ENCODE peak calls at places on chromosomes 5 and 9, in four cellular contexts. Q is A549, Z is GM12878, N is HepG2. P is an unnamed sample.

GRCh38 chr5:909086-909485 is 16.4 kb downstream of the TRIP13 start:
- DNase-seq in Q (no peak), Z (no peak), N (no peak), P (no peak)

GRCh38 chr9:92737611-92738299 is 26.9 kb downstream of the BICD2 start:
- DNase-seq in Q (no peak), Z (no peak), N (no peak), P (no peak)

GRCh38 chr5:76831108-76831447 is 12.2 kb downstream of the F2RL1 start:
- DNase-seq in Q (no peak), Z (peak; percentile 27), N (no peak), P (no peak)

GRCh38 chr5:164051745-164052144 is 546.3 kb downstream of the MAT2B start:
- DNase-seq in Q (no peak), Z (no peak), N (no peak), P (no peak)

GRCh38 chr9:74960548-74960947 is 7.8 kb upstream of the C9orf40 start:
- DNase-seq in Q (peak; percentile 74), Z (no peak), N (peak; percentile 6), P (no peak)

GRCh38 chr9:130561056-130561455 is 18.3 kb upstream of the FUBP3 start:
- DNase-seq in Q (no peak), Z (no peak), N (no peak), P (no peak)

GRCh38 chr9:105425817-105426433 is 21.9 kb upstream of the FSD1L start:
- DNase-seq in Q (peak; percentile 21), Z (no peak), N (no peak), P (peak; percentile 37)

GRCh38 chr9:33165263-33166151 is 1.6 kb downstream of the B4GALT1 start:
- DNase-seq in Q (peak; percentile 82), Z (peak; percentile 78), N (peak; percentile 95), P (peak; percentile 24)

GRCh38 chr5:143187495-143187894 is 216.0 kb downstream of the NR3C1 start:
- DNase-seq in Q (no peak), Z (no peak), N (no peak), P (no peak)

GRCh38 chr9:80836013-80836412 is 853.3 kb downstream of the TLE1 start:
- DNase-seq in Q (no peak), Z (no peak), N (no peak), P (no peak)

GRCh38 chr9:113388833-113389232 is 12.0 kb upstream of the HDHD3 start:
- DNase-seq in Q (no peak), Z (no peak), N (no peak), P (no peak)

GRCh38 chr9:125807065-125807464 is 59.9 kb downstream of the PBX3 start:
- DNase-seq in Q (peak; percentile 12), Z (no peak), N (no peak), P (no peak)

GRCh38 chr9:33440609-33441008 is 6.8 kb downstream of the AQP3 start:
- DNase-seq in Q (no peak), Z (no peak), N (no peak), P (no peak)

GRCh38 chr9:115025721-115026120 is 92.2 kb downstream of the TNC start:
- DNase-seq in Q (no peak), Z (no peak), N (no peak), P (no peak)

GRCh38 chr5:33240552-33240951 is 200.2 kb upstream of the TARS1 start:
- DNase-seq in Q (no peak), Z (no peak), N (no peak), P (no peak)

GRCh38 chr5:150945501-150945900 is 40.7 kb upstream of the ZNF300 start:
- DNase-seq in Q (no peak), Z (no peak), N (no peak), P (no peak)

GRCh38 chr9:123611228-123611627 is 255.2 kb downstream of the CRB2 start:
- DNase-seq in Q (no peak), Z (no peak), N (no peak), P (no peak)

GRCh38 chr5:6576861-6577501 is 55.9 kb downstream of the NSUN2 start:
- DNase-seq in Q (peak; percentile 56), Z (peak; percentile 4), N (peak; percentile 34), P (peak; percentile 60)

GRCh38 chr9:127452481-127453092 is 1.3 kb downstream of the LRSAM1 start:
- DNase-seq in Q (no peak), Z (no peak), N (peak; percentile 49), P (no peak)

GRCh38 chr9:137272241-137273094 is 5.1 kb upstream of the TOR4A start:
- DNase-seq in Q (no peak), Z (no peak), N (no peak), P (no peak)

GRCh38 chr9:801399-802071 is 40.0 kb upstream of the DMRT1 start:
- DNase-seq in Q (no peak), Z (no peak), N (no peak), P (no peak)

GRCh38 chr9:129624168-129624759 is 1.7 kb upstream of the NTMT1 start:
- DNase-seq in Q (peak; percentile 61), Z (no peak), N (peak; percentile 46), P (peak; percentile 79)

GRCh38 chr5:147223951-147224791 is 10.7 kb upstream of the STK32A start:
- DNase-seq in Q (peak; percentile 38), Z (no peak), N (peak; percentile 8), P (peak; percentile 7)

DNA sequence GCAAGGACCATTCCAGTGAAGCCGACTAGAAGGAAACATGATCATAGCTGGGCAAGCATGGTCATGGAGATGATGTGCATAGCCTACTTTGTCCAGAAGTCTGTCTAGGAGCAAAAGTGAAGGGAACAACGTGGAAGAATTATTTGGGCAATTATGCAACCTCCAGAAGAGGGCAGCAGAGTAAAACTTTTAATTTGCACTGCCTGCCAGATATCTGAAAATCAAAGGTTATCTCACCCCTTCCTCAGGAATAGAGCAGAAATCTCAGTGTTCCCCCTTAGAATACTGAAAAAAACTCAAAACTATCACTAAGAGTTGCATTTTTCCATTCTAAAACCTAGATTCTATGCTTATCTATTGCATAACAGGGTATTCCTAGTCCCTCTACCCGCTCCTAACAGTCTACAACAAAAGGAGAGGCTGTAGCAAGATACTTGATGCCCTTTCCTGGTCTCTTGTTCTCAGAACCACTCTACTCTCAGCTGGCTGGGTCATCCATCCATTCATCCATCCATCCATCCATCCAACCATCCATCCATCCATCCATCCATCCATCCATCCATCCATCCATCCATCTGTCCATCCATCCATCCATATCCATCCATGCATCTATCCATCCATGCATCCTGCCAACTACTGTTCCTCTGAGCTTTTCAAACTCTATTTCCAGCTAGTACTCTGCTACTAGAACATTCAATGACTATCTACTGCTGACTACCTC is 8.4 kb upstream of the SETD9 start:
- DNase-seq in Q (peak; percentile 47), Z (no peak), N (peak; percentile 56), P (peak; percentile 19)
- TF ChIP-seq CHD4 in Q (no peak), Z (no peak), N (no peak), P (no peak)

DNA sequence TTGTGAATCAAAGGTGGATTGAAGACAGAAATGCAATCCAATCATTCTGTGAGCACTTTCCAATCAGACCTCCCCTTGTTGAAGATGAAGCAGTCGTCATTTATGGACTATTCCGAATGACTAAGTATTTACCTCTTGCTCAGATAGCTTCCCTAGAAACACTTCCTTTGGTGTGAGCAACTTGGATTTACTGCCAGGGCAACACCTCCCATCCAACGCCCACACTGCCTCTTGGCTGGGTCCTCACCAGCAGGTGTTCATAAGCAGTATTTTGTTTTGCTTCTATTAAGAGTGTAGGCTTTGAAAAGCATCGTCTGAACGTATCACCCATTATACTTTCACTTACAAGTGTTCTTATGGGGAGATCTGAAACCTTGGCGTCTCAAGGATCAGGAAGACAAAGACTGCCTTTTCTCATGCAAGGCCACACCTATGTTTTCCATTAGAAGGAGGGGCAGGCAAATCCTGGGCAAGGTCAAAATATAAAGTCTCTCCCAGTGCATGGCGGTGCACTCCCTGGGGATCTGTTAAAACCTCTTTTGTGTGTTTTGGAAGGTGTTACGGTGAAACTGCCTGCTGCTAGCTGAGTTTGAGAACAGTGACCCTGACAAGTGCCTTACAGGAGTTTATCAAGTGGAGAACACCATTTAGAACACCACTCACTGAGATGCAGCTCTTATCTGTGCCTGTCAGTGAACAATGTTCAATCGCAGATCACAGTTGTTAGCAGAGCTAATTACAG is 10.6 kb upstream of the MARCHF3 start:
- DNase-seq in Q (peak; percentile 14), Z (no peak), N (no peak), P (no peak)
- H3K4me3 ChIP-seq in Q (no peak overlapping the region), Z (no peak overlapping the region), N (no peak overlapping the region), P (no peak overlapping the region)

DNA sequence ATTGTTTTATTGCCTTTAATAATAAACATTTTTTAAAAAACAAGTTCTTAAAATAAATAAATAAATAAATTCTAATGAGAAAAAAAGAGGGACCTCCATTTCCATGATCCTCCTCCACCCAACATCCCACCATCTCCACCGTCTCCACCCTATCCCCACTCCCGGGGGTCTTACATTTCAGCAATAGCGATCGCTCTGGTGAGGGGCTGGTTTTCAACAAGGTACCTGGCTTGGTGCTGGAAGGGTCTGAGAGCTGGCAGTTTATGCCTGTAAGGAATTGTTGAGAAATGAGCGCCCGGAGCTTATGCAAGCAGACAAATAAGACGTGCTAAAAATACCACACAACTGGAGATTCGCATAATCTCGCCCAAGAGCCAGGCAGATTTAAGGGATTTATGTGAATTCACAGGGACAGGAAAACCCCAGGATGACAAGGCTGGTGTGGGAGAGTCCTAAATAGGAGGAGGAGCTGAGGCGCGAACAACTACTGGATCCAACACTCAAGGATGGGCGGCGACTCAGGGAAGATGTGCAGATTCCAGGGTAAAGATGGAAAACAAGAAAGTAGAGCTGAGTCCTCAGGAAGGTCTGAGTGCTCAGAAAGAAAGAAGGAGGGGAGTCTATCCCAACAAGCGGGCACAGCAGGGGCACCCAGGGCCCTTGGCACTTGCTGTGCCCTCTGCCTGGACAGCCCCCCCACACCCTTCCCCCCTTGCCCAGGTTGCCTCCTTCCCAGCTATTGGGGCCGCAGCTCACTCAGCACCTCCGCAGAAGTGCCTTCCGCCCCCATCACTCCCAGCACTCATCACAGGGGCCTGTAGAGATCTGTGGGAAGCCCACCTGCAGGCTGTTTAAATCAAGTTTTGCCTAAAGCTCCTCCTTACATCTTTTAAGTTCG is 27.0 kb downstream of the TRIM14 start:
- DNase-seq in Q (no peak), Z (no peak), N (no peak), P (no peak)
- TF ChIP-seq CHD4 in Q (no peak), Z (no peak), N (no peak), P (no peak)

GRCh38 chr5:149550608-149551226 is 522 bp downstream of the CSNK1A1 start:
- DNase-seq in Q (no peak), Z (no peak), N (no peak), P (no peak)

GRCh38 chr5:149552038-149552494 is 827 bp upstream of the CSNK1A1 start:
- DNase-seq in Q (no peak), Z (no peak), N (no peak), P (no peak)

GRCh38 chr5:149550267-149550582 is 1.0 kb downstream of the CSNK1A1 start:
- DNase-seq in Q (no peak), Z (no peak), N (no peak), P (no peak)

GRCh38 chr5:149552761-149553160 is 1.5 kb upstream of the CSNK1A1 start:
- DNase-seq in Q (no peak), Z (no peak), N (no peak), P (no peak)

DNA sequence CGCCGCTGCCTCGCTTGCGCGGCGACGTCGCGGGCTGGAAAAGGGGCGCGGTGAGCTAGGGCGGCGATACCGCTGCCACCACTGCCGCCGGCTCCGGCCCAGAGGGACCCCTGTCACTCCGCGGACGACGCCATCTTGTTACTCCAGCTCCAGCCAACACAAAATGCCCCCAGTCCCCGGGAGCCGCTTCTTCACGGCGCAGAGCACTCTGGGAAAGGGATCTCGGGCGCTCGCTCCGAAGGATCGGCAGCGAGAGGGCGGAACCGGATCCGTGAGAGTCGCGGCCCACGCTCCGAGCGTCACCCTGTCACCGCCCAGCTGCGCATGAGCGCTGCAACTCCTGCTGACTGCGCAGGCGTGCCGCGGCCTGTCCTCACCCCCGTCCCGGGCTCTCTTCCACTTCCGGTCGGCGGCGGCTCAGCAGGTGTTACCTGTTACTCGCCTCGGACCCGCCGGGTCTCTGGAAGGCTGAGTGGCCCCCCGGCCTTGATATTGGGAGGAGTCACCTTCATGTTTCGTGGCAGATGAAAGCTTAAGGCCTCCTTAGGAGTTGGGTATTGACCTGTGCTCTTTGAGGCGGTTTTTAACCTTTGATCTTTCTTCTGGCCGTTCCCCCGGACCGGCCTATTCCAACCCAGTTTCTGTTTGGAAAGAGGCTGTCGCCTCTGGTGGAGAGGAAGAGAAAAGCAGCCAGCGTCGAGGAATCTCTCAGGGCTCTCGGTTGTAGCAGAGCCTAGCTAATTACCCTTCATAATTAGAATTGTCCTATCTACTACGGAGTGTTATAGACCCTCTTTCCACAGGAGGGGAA is at the start of gene CSNK1A1:
- DNase-seq in Q (peak; percentile 99), Z (peak; percentile 98), N (peak; percentile 95), P (peak; percentile 99)
- H3K4me3 ChIP-seq in Q (peak within 1 kb of the TSS; percentile 85), Z (peak within 1 kb of the TSS; percentile 82), N (peak within 1 kb of the TSS; percentile 99), P (peak within 1 kb of the TSS; percentile 97)

P was measured in K562.